ENCODE peak calls at places on chromosome 19, in four cellular contexts. One of them, this sample, is unnamed.
A peak's percentile ranks its signal among the peaks of the same experiment; 100 is the strongest.

GRCh38 chr19:5036733-5037681 is 68.1 kb downstream of the KDM4B start:
- DNase-seq in cardiac muscle cell: peak; percentile 54
- DNase-seq in fibroblast of lung: peak; percentile 85
- DNase-seq in PC-3: no peak
- DNase-seq in this sample: no peak

GRCh38 chr19:4844348-4845179 is 13.1 kb upstream of the TICAM1 start:
- DNase-seq in cardiac muscle cell: no peak
- DNase-seq in fibroblast of lung: no peak
- DNase-seq in PC-3: no peak
- DNase-seq in this sample: no peak

GRCh38 chr19:11041966-11042627 is 47.2 kb upstream of the LDLR start:
- DNase-seq in cardiac muscle cell: no peak
- DNase-seq in fibroblast of lung: no peak
- DNase-seq in PC-3: peak; percentile 63
- DNase-seq in this sample: peak; percentile 88

GRCh38 chr19:12873891-12874745 is 7.1 kb downstream of the DNASE2 start:
- DNase-seq in cardiac muscle cell: no peak
- DNase-seq in fibroblast of lung: no peak
- DNase-seq in PC-3: no peak
- DNase-seq in this sample: no peak

GRCh38 chr19:21143846-21144245 is 2.0 kb downstream of the ZNF431 start:
- DNase-seq in cardiac muscle cell: no peak
- DNase-seq in fibroblast of lung: peak; percentile 18
- DNase-seq in PC-3: no peak
- DNase-seq in this sample: no peak

GRCh38 chr19:3819989-3820388 is 33.8 kb upstream of the MATK start:
- DNase-seq in cardiac muscle cell: no peak
- DNase-seq in fibroblast of lung: no peak
- DNase-seq in PC-3: no peak
- DNase-seq in this sample: no peak

GRCh38 chr19:12733369-12733896 is 1.1 kb downstream of the TRIR start:
- DNase-seq in cardiac muscle cell: no peak
- DNase-seq in fibroblast of lung: peak; percentile 62
- DNase-seq in PC-3: peak; percentile 53
- DNase-seq in this sample: no peak

GRCh38 chr19:53357821-53358581 is 7.5 kb upstream of the ZNF525 start:
- DNase-seq in cardiac muscle cell: no peak
- DNase-seq in fibroblast of lung: no peak
- DNase-seq in PC-3: no peak
- DNase-seq in this sample: no peak

GRCh38 chr19:33344210-33344609 is 29.3 kb upstream of the CEBPG start:
- DNase-seq in cardiac muscle cell: no peak
- DNase-seq in fibroblast of lung: no peak
- DNase-seq in PC-3: no peak
- DNase-seq in this sample: no peak

GRCh38 chr19:1085053-1085658 is 10.0 kb downstream of the POLR2E start:
- DNase-seq in cardiac muscle cell: no peak
- DNase-seq in fibroblast of lung: no peak
- DNase-seq in PC-3: no peak
- DNase-seq in this sample: no peak

GRCh38 chr19:3868770-3869456 is at the start of gene ZFR2:
- DNase-seq in cardiac muscle cell: peak; percentile 63
- DNase-seq in fibroblast of lung: no peak
- DNase-seq in PC-3: no peak
- DNase-seq in this sample: no peak

GRCh38 chr19:15812059-15812722 is 3.3 kb downstream of the OR10H1 start:
- DNase-seq in cardiac muscle cell: no peak
- DNase-seq in fibroblast of lung: no peak
- DNase-seq in PC-3: peak; percentile 56
- DNase-seq in this sample: no peak

GRCh38 chr19:19742773-19743172 is 9.9 kb upstream of the ZNF14 start:
- DNase-seq in cardiac muscle cell: no peak
- DNase-seq in fibroblast of lung: no peak
- DNase-seq in PC-3: no peak
- DNase-seq in this sample: no peak

GRCh38 chr19:58572818-58573657 is at the start of gene MZF1:
- DNase-seq in cardiac muscle cell: peak; percentile 100
- DNase-seq in fibroblast of lung: peak; percentile 100
- DNase-seq in PC-3: peak; percentile 100
- DNase-seq in this sample: peak; percentile 100

GRCh38 chr19:12872941-12873890 is 8.0 kb downstream of the DNASE2 start:
- DNase-seq in cardiac muscle cell: no peak
- DNase-seq in fibroblast of lung: peak; percentile 3
- DNase-seq in PC-3: peak; percentile 91
- DNase-seq in this sample: no peak

GRCh38 chr19:35038623-35039512 is 2.7 kb upstream of the HPN start:
- DNase-seq in cardiac muscle cell: no peak
- DNase-seq in fibroblast of lung: peak; percentile 7
- DNase-seq in PC-3: no peak
- DNase-seq in this sample: no peak

GRCh38 chr19:5663904-5664303 is 16.4 kb downstream of the MICOS13 start:
- DNase-seq in cardiac muscle cell: no peak
- DNase-seq in fibroblast of lung: no peak
- DNase-seq in PC-3: no peak
- DNase-seq in this sample: no peak

GRCh38 chr19:2529473-2529918 is 53.6 kb downstream of the GADD45B start:
- DNase-seq in cardiac muscle cell: no peak
- DNase-seq in fibroblast of lung: peak; percentile 83
- DNase-seq in PC-3: peak; percentile 98
- DNase-seq in this sample: peak; percentile 50

GRCh38 chr19:5434970-5435641 is 20.1 kb upstream of the ZNRF4 start:
- DNase-seq in cardiac muscle cell: no peak
- DNase-seq in fibroblast of lung: peak; percentile 98
- DNase-seq in PC-3: peak; percentile 88
- DNase-seq in this sample: no peak

GRCh38 chr19:43290568-43291359 is 21.4 kb upstream of the PSG9 start:
- DNase-seq in cardiac muscle cell: peak; percentile 3
- DNase-seq in fibroblast of lung: no peak
- DNase-seq in PC-3: no peak
- DNase-seq in this sample: no peak

GRCh38 chr19:11381535-11382369 is 2.4 kb downstream of the EPOR start:
- DNase-seq in cardiac muscle cell: peak; percentile 63
- DNase-seq in fibroblast of lung: peak; percentile 85
- DNase-seq in PC-3: peak; percentile 99
- DNase-seq in this sample: peak; percentile 88

GRCh38 chr19:51637362-51637978 is 7.3 kb upstream of the SIGLEC5 start:
- DNase-seq in cardiac muscle cell: no peak
- DNase-seq in fibroblast of lung: no peak
- DNase-seq in PC-3: peak; percentile 55
- DNase-seq in this sample: no peak

GRCh38 chr19:33303791-33304759 is 1.7 kb upstream of the CEBPA start:
- DNase-seq in cardiac muscle cell: no peak
- DNase-seq in fibroblast of lung: no peak
- DNase-seq in PC-3: no peak
- DNase-seq in this sample: no peak

GRCh38 chr19:33434090-33434885 is 60.8 kb downstream of the CEBPG start:
- DNase-seq in cardiac muscle cell: no peak
- DNase-seq in fibroblast of lung: no peak
- DNase-seq in PC-3: no peak
- DNase-seq in this sample: peak; percentile 51

GRCh38 chr19:33297401-33298145 is 4.8 kb downstream of the CEBPA start:
- DNase-seq in cardiac muscle cell: no peak
- DNase-seq in fibroblast of lung: no peak
- DNase-seq in PC-3: no peak
- DNase-seq in this sample: no peak

GRCh38 chr19:2820112-2820702 is 539 bp downstream of the ZNF554 start:
- DNase-seq in cardiac muscle cell: peak; percentile 52
- DNase-seq in fibroblast of lung: no peak
- DNase-seq in PC-3: no peak
- DNase-seq in this sample: no peak

GRCh38 chr19:19655641-19656343 is 7.7 kb downstream of the ATP13A1 start:
- DNase-seq in cardiac muscle cell: no peak
- DNase-seq in fibroblast of lung: no peak
- DNase-seq in PC-3: no peak
- DNase-seq in this sample: peak; percentile 64

GRCh38 chr19:16096281-16096855 is 15.3 kb upstream of the RAB8A start:
- DNase-seq in cardiac muscle cell: no peak
- DNase-seq in fibroblast of lung: no peak
- DNase-seq in PC-3: no peak
- DNase-seq in this sample: no peak

GRCh38 chr19:862529-863304 is 3.3 kb downstream of the CFD start:
- DNase-seq in cardiac muscle cell: peak; percentile 79
- DNase-seq in fibroblast of lung: peak; percentile 37
- DNase-seq in PC-3: no peak
- DNase-seq in this sample: peak; percentile 74

GRCh38 chr19:50552540-50552939 is 15.7 kb downstream of the LRRC4B start:
- DNase-seq in cardiac muscle cell: no peak
- DNase-seq in fibroblast of lung: no peak
- DNase-seq in PC-3: no peak
- DNase-seq in this sample: no peak

GRCh38 chr19:50553134-50553703 is 15.0 kb downstream of the LRRC4B start:
- DNase-seq in cardiac muscle cell: no peak
- DNase-seq in fibroblast of lung: no peak
- DNase-seq in PC-3: no peak
- DNase-seq in this sample: no peak

GRCh38 chr19:50555033-50555432 is 13.2 kb downstream of the LRRC4B start:
- DNase-seq in cardiac muscle cell: no peak
- DNase-seq in fibroblast of lung: no peak
- DNase-seq in PC-3: no peak
- DNase-seq in this sample: no peak

GRCh38 chr19:50555447-50556235 is 12.6 kb downstream of the LRRC4B start:
- DNase-seq in cardiac muscle cell: peak; percentile 73
- DNase-seq in fibroblast of lung: no peak
- DNase-seq in PC-3: no peak
- DNase-seq in this sample: no peak

DNA sequence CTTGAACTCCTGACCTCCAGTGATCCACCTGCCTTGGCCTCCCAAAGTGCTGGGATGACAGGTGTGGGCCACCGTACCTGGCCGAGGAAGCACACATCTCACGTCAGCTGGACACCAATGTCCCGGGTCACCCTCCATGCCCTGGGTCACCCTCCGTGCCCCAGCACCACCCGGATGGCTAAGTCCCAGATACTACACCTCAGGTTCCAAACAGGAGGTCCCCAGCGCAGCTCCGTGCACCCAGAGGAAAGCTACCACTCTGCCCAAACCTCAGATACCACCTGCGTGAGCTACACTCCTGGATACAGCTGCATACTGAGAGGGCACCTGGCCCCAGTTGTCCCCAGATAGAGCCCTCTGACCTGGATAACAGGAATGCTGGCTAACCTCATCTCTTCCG is 14.0 kb downstream of the LRRC4B start:
- DNase-seq in cardiac muscle cell: no peak
- DNase-seq in fibroblast of lung: no peak
- DNase-seq in PC-3: no peak
- DNase-seq in this sample: no peak
- H3K27me3 ChIP-seq in cardiac muscle cell: no peaks in the 10 kb centered on the region
- H3K27me3 ChIP-seq in fibroblast of lung: no peaks in the 10 kb centered on the region
- H3K27me3 ChIP-seq in PC-3: peaks cover 39% of the 10 kb centered on the region
- H3K27me3 ChIP-seq in this sample: peaks cover 97% of the 10 kb centered on the region

GRCh38 chr19:44607049-44607448 is 6.3 kb upstream of the IGSF23 start:
- DNase-seq in cardiac muscle cell: no peak
- DNase-seq in fibroblast of lung: peak; percentile 41
- DNase-seq in PC-3: peak; percentile 82
- DNase-seq in this sample: no peak
- H3K4me1 ChIP-seq in cardiac muscle cell: no peaks in the 10 kb centered on the region
- H3K4me1 ChIP-seq in fibroblast of lung: peaks cover 26% of the 10 kb centered on the region
- H3K4me1 ChIP-seq in PC-3: peaks cover 32% of the 10 kb centered on the region
- H3K4me1 ChIP-seq in this sample: peaks cover 30% of the 10 kb centered on the region

DNA sequence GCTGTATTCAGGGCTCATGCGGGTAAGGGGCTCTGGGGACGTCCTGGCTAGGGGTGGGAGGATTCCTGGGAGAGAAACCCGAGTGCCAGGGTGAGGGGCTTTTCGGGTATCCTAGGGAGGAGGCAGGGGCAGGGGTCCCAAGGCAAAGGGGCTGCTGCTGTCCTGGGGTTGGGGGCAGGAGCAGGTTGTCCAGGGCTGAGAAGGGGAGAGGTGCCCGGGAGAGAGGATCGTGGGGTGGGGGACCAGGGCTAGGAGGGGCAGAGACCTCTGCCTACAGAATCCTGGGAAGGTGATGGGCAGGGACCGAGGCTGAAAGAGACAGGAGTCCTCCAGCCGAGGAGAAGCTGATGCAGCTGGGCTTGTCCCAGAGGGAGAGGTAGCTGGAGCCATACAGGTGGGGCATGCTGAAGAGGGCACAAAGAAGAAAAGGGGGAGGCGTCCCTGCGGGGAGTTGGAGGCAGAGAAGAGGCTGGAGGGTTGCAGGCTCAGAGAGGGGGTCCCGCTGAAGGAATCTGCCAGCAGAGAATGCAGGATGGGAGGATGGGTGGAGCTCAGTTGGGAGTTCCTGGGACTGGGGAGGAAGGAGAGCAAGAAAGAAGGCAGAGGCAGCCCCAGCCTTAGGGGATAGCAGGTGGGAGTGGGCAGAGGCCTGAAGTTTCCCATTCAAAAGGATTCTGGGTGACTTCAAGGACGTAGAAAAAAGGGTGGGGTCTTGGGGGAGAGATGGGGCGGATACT is 569 bp downstream of the CYP2S1 start:
- DNase-seq in cardiac muscle cell: no peak
- DNase-seq in fibroblast of lung: no peak
- DNase-seq in PC-3: peak; percentile 10
- DNase-seq in this sample: no peak
- H3K4me3 ChIP-seq in cardiac muscle cell: peak overlapping the region; percentile 28
- H3K4me3 ChIP-seq in fibroblast of lung: peak overlapping the region; percentile 59
- H3K4me3 ChIP-seq in PC-3: peak overlapping the region; percentile 75
- H3K4me3 ChIP-seq in this sample: peak overlapping the region; percentile 45

GRCh38 chr19:54606230-54606629 is 12.8 kb downstream of the LILRA1 start:
- DNase-seq in cardiac muscle cell: no peak
- DNase-seq in fibroblast of lung: no peak
- DNase-seq in PC-3: no peak
- DNase-seq in this sample: no peak
- H3K27me3 ChIP-seq in cardiac muscle cell: no peaks in the 10 kb centered on the region
- H3K27me3 ChIP-seq in fibroblast of lung: no peaks in the 10 kb centered on the region
- H3K27me3 ChIP-seq in PC-3: peaks cover 95% of the 10 kb centered on the region
- H3K27me3 ChIP-seq in this sample: no peaks in the 10 kb centered on the region

GRCh38 chr19:8504171-8504570 is 1.7 kb upstream of the PRAM1 start:
- DNase-seq in cardiac muscle cell: no peak
- DNase-seq in fibroblast of lung: no peak
- DNase-seq in PC-3: no peak
- DNase-seq in this sample: no peak

GRCh38 chr19:8503506-8503905 is 1.1 kb upstream of the PRAM1 start:
- DNase-seq in cardiac muscle cell: no peak
- DNase-seq in fibroblast of lung: no peak
- DNase-seq in PC-3: no peak
- DNase-seq in this sample: peak; percentile 88

GRCh38 chr19:8506402-8506957 is 4.0 kb upstream of the PRAM1 start:
- DNase-seq in cardiac muscle cell: no peak
- DNase-seq in fibroblast of lung: no peak
- DNase-seq in PC-3: peak; percentile 23
- DNase-seq in this sample: no peak

GRCh38 chr19:8501968-8502367 is 472 bp downstream of the PRAM1 start:
- DNase-seq in cardiac muscle cell: no peak
- DNase-seq in fibroblast of lung: no peak
- DNase-seq in PC-3: no peak
- DNase-seq in this sample: no peak

GRCh38 chr19:8505680-8506401 is 3.4 kb upstream of the PRAM1 start:
- DNase-seq in cardiac muscle cell: peak; percentile 88
- DNase-seq in fibroblast of lung: peak; percentile 53
- DNase-seq in PC-3: peak; percentile 87
- DNase-seq in this sample: peak; percentile 96
- H3K4me1 ChIP-seq in cardiac muscle cell: peaks cover 6% of the 10 kb centered on the region
- H3K4me1 ChIP-seq in fibroblast of lung: no peaks in the 10 kb centered on the region
- H3K4me1 ChIP-seq in PC-3: no peaks in the 10 kb centered on the region
- H3K4me1 ChIP-seq in this sample: peaks cover 51% of the 10 kb centered on the region